ENCODE peak calls at places on chromosomes 1 and 21, in ten cellular contexts. A, L, T, K, D, S, E, W, C and F are unnamed samples.

GRCh38 chr1:207752456-207753132 is 740 bp downstream of the CD46 start:
- DNase-seq in T (peak), A (no peak), E (no peak), K (peak), C (peak), S (no peak), D (peak), W (no peak), L (peak), F (peak)

GRCh38 chr1:20551945-20552727 is at the start of gene FAM43B:
- DNase-seq in W (no peak), S (no peak), C (peak), E (no peak), T (peak), K (peak), L (no peak), D (peak), A (no peak), F (no peak)

GRCh38 chr1:99771522-99771921 is 5.1 kb upstream of the FRRS1 start:
- DNase-seq in L (no peak), A (no peak), W (no peak), C (no peak), E (no peak), T (no peak), K (no peak), D (no peak), S (no peak), F (no peak)

GRCh38 chr1:15354580-15354965 is 55.1 kb upstream of the EFHD2 start:
- DNase-seq in K (no peak), D (no peak), A (peak), C (no peak), E (no peak), W (no peak), L (peak), S (no peak), T (no peak), F (no peak)

GRCh38 chr1:5990913-5991783 is 1.1 kb downstream of the NPHP4 start:
- DNase-seq in D (peak), S (no peak), E (no peak), L (peak), K (peak), C (peak), A (peak), W (no peak), T (peak), F (no peak)

GRCh38 chr1:181113061-181113695 is 24.7 kb downstream of the IER5 start:
- DNase-seq in C (no peak), T (no peak), S (no peak), D (no peak), L (peak), W (no peak), K (no peak), E (no peak), A (peak), F (peak)

GRCh38 chr1:174874337-174875053 is 125.3 kb upstream of the CACYBP start:
- DNase-seq in W (no peak), K (no peak), C (peak), S (no peak), L (no peak), D (no peak), E (no peak), A (no peak), T (peak), F (peak)

GRCh38 chr1:153343811-153344717 is 4.6 kb downstream of the PGLYRP4 start:
- DNase-seq in T (no peak), A (no peak), L (no peak), D (no peak), K (peak), W (no peak), S (no peak), C (no peak), E (peak), F (no peak)

GRCh38 chr1:14529436-14529835 is 69.0 kb upstream of the KAZN start:
- DNase-seq in W (no peak), K (no peak), E (no peak), S (no peak), C (no peak), A (no peak), L (no peak), T (no peak), D (no peak), F (no peak)

GRCh38 chr1:31497601-31498000 is 78.7 kb upstream of the TINAGL1 start:
- DNase-seq in S (no peak), W (no peak), T (no peak), D (no peak), C (no peak), E (no peak), L (peak), K (no peak), A (no peak), F (no peak)

GRCh38 chr1:214551052-214551435 is 358 bp downstream of the PTPN14 start:
- DNase-seq in S (peak), E (peak), C (peak), A (no peak), L (no peak), T (peak), W (no peak), D (peak), K (peak), F (peak)

GRCh38 chr1:46188295-46189030 is 9.8 kb downstream of the POMGNT1 start:
- DNase-seq in T (peak), K (no peak), L (no peak), E (no peak), C (peak), A (no peak), W (no peak), D (no peak), S (no peak), F (peak)

GRCh38 chr21:15732290-15732995 is 2.7 kb downstream of the USP25 start:
- DNase-seq in L (peak), T (peak), C (no peak), E (no peak), A (peak), W (peak), S (no peak), K (no peak), D (no peak), F (peak)

GRCh38 chr1:146036990-146037646 is 15.6 kb upstream of the HJV start:
- DNase-seq in E (peak), K (peak), T (peak), D (peak), W (peak), S (peak), A (peak), L (peak), C (peak), F (peak)

GRCh38 chr1:41862411-41863221 is 56.1 kb downstream of the HIVEP3 start:
- DNase-seq in A (peak), K (no peak), W (no peak), T (no peak), S (no peak), E (no peak), D (no peak), L (peak), C (no peak), F (no peak)

GRCh38 chr1:33960496-33960895 is 96.6 kb downstream of the HMGB4 start:
- DNase-seq in A (no peak), W (no peak), D (no peak), E (no peak), S (no peak), T (no peak), K (no peak), L (no peak), C (no peak), F (no peak)

GRCh38 chr1:201748331-201748730 is 80.6 kb upstream of the IPO9 start:
- DNase-seq in L (peak), K (no peak), D (no peak), E (no peak), S (no peak), C (no peak), A (peak), W (no peak), T (no peak), F (no peak)

GRCh38 chr1:54806931-54807611 is 5.9 kb upstream of the TTC22 start:
- DNase-seq in S (no peak), D (no peak), C (peak), A (no peak), T (peak), K (peak), E (peak), W (no peak), L (peak), F (peak)

GRCh38 chr1:184061396-184062003 is 10.0 kb downstream of the TSEN15 start:
- DNase-seq in D (no peak), T (no peak), S (no peak), K (no peak), L (peak), C (no peak), E (no peak), A (peak), W (no peak), F (no peak)

GRCh38 chr1:101365881-101366280 is 129.1 kb downstream of the S1PR1 start:
- DNase-seq in W (no peak), C (no peak), D (no peak), L (no peak), K (no peak), S (no peak), E (no peak), T (no peak), A (no peak), F (no peak)

GRCh38 chr1:166283600-166283999 is 116.8 kb upstream of the FAM78B start:
- DNase-seq in L (no peak), T (no peak), W (no peak), C (no peak), D (no peak), A (no peak), K (no peak), E (no peak), S (no peak), F (no peak)

GRCh38 chr21:17613242-17613676 is 558 bp upstream of the BTG3 start:
- DNase-seq in D (peak), K (peak), E (peak), L (no peak), S (peak), T (peak), C (peak), A (no peak), W (no peak), F (peak)

GRCh38 chr1:223639333-223639749 is 26.2 kb downstream of the CAPN8 start:
- DNase-seq in W (no peak), A (no peak), S (no peak), D (no peak), L (no peak), T (peak), E (no peak), K (no peak), C (no peak), F (peak)

GRCh38 chr1:30601316-30602085 is 121.9 kb downstream of the MATN1 start:
- DNase-seq in D (peak), S (no peak), A (no peak), L (no peak), W (no peak), C (no peak), T (no peak), E (peak), K (no peak), F (no peak)

GRCh38 chr1:184152502-184152901 is 101.0 kb downstream of the TSEN15 start:
- DNase-seq in C (peak), W (no peak), K (peak), L (peak), S (no peak), E (no peak), T (no peak), D (no peak), A (peak), F (peak)

GRCh38 chr1:43545321-43545685 is 14.6 kb downstream of the PTPRF start:
- DNase-seq in W (no peak), D (no peak), C (no peak), E (no peak), L (no peak), S (no peak), T (no peak), A (no peak), K (no peak), F (no peak)

GRCh38 chr1:170893655-170894297 is 41.6 kb upstream of the MROH9 start:
- DNase-seq in K (no peak), E (no peak), T (no peak), A (no peak), W (no peak), D (no peak), S (no peak), C (no peak), L (no peak), F (no peak)

GRCh38 chr1:156750932-156751723 is at the start of gene HDGF:
- DNase-seq in T (peak), K (peak), A (peak), E (peak), D (peak), C (peak), L (no peak), W (peak), S (peak), F (peak)

GRCh38 chr21:15063081-15063820 is 1.5 kb downstream of the NRIP1 start:
- DNase-seq in D (no peak), L (peak), C (no peak), T (no peak), K (no peak), A (peak), S (no peak), W (peak), E (no peak), F (peak)

GRCh38 chr1:107076846-107077245 is 20.4 kb downstream of the PRMT6 start:
- DNase-seq in E (no peak), L (peak), T (no peak), C (no peak), W (no peak), K (no peak), A (no peak), D (no peak), S (no peak), F (no peak)

GRCh38 chr1:226670062-226670461 is 69.0 kb downstream of the ITPKB start:
- DNase-seq in S (no peak), L (no peak), E (no peak), K (no peak), A (no peak), C (no peak), D (no peak), W (no peak), T (no peak), F (no peak)

GRCh38 chr1:40182956-40183710 is 21.9 kb downstream of the RLF start:
- DNase-seq in T (no peak), L (peak), A (peak), D (no peak), K (no peak), S (no peak), C (no peak), E (no peak), W (no peak), F (no peak)

GRCh38 chr1:245859510-245860114 is 647.5 kb downstream of the SMYD3 start:
- DNase-seq in C (no peak), S (no peak), K (no peak), T (no peak), L (peak), E (no peak), D (no peak), A (peak), W (no peak), F (peak)

GRCh38 chr21:41973861-41974751 is 20.3 kb upstream of the C2CD2 start:
- DNase-seq in C (no peak), A (no peak), T (no peak), L (peak), S (no peak), E (peak), K (peak), W (peak), D (no peak), F (peak)

GRCh38 chr1:82783025-82783424 is 982.3 kb downstream of the ADGRL2 start:
- DNase-seq in W (no peak), S (no peak), E (no peak), D (no peak), L (no peak), K (no peak), A (no peak), C (no peak), T (no peak), F (no peak)

GRCh38 chr1:59061876-59062275 is 235.0 kb upstream of the FGGY start:
- DNase-seq in C (peak), E (peak), S (peak), A (peak), D (no peak), W (no peak), K (peak), T (peak), L (peak), F (no peak)

GRCh38 chr1:205642679-205643307 is 11.0 kb upstream of the ELK4 start:
- DNase-seq in L (no peak), C (no peak), K (no peak), E (no peak), S (no peak), T (no peak), W (no peak), A (no peak), D (no peak), F (no peak)

GRCh38 chr1:112700290-112701226 is 6.4 kb downstream of the RHOC start:
- DNase-seq in C (peak), D (peak), E (peak), L (peak), A (peak), T (peak), W (no peak), K (peak), S (peak), F (peak)
- H3K4me3 ChIP-seq in C (no peak), D (no peak), E (peak), L (no peak), A (no peak), T (no peak), W (no peak), K (no peak), S (no peak), F (no peak)

GRCh38 chr1:68958957-68959356 is 462.1 kb upstream of the DEPDC1 start:
- DNase-seq in L (no peak), K (no peak), S (no peak), T (no peak), D (no peak), C (no peak), A (no peak), E (no peak), W (no peak), F (no peak)
- H3K4me3 ChIP-seq in L (no peak), K (no peak), S (no peak), T (no peak), D (no peak), C (no peak), A (no peak), E (no peak), W (no peak), F (no peak)

GRCh38 chr1:94246692-94247145 is 9.3 kb upstream of the ARHGAP29 start:
- DNase-seq in D (no peak), S (no peak), A (no peak), K (no peak), L (no peak), E (no peak), W (no peak), C (no peak), T (no peak), F (no peak)

GRCh38 chr1:94244816-94245215 is 7.4 kb upstream of the ARHGAP29 start:
- DNase-seq in W (no peak), K (no peak), T (no peak), S (no peak), E (no peak), A (no peak), D (no peak), L (no peak), C (no peak), F (no peak)

GRCh38 chr1:94247146-94248094 is 10.0 kb upstream of the ARHGAP29 start:
- DNase-seq in S (peak), W (no peak), K (peak), D (peak), T (peak), A (peak), L (peak), C (peak), E (peak), F (peak)

GRCh38 chr1:94243665-94244064 is 6.3 kb upstream of the ARHGAP29 start:
- DNase-seq in K (no peak), C (no peak), L (no peak), D (no peak), W (no peak), A (no peak), T (no peak), E (no peak), S (no peak), F (no peak)

GRCh38 chr1:94245747-94246438 is 8.5 kb upstream of the ARHGAP29 start:
- DNase-seq in K (no peak), A (no peak), S (no peak), E (no peak), T (no peak), L (peak), C (no peak), W (no peak), D (no peak), F (no peak)
- H3K4me3 ChIP-seq in K (no peak), A (no peak), S (peak), E (peak), T (no peak), L (no peak), C (no peak), W (no peak), D (peak), F (no peak)

DNA sequence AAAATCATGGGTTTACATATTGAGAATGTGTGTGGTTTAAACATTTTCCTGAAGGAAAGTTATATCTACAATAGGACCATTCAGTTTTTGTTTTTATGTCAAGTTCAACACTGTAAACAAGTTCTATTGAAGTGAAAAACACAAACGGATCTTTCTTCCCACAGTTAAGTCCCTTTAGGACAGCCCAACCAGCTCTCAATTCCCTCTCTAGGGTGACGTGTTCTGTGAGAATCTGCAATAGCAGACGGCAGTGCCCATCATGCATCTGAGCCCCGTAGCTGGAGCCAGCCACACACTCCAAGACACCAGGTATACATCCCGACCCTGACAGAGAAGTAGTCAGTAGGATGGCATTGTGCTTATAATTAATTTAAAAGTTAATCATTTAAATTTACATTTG is 26.3 kb upstream of the IVNS1ABP start:
- DNase-seq in D (no peak), A (no peak), E (no peak), K (no peak), L (no peak), C (no peak), T (no peak), S (no peak), W (no peak), F (no peak)
- H3K4me3 ChIP-seq in D (no peak), A (no peak), E (no peak), K (no peak), L (no peak), C (no peak), T (no peak), S (no peak), W (no peak), F (no peak)

GRCh38 chr1:65477414-65478378 is 57.2 kb downstream of the LEPR start:
- DNase-seq in A (no peak), K (no peak), L (no peak), D (no peak), T (no peak), W (no peak), S (no peak), C (no peak), E (no peak), F (no peak)
- H3K4me3 ChIP-seq in A (no peak), K (no peak), L (no peak), D (no peak), T (no peak), W (no peak), S (no peak), C (no peak), E (no peak), F (no peak)

DNA sequence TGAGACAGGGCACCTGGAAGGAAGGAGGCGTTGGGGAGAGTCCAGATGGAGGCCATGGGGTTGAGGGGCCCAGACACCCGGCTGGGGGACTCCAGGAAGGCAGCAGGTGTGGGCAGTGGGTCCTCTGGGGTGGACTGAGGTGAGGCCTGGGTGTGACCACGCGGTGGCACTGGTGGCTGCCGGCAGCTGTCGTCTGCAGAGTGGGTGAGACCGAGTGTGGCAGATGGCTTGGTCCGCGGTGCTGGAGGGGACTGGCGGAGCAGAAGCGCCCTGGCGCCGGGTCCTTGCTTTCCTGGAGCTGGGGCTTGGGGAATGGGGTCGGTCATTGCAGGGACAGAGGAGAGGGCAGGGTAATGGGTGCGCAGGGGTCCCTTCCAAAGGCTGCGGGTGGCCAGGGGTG is 12.5 kb downstream of the AGRN start:
- DNase-seq in T (peak), E (no peak), L (no peak), S (no peak), K (peak), D (no peak), C (peak), A (no peak), W (no peak), F (peak)
- H3K4me3 ChIP-seq in T (no peak), E (peak), L (no peak), S (peak), K (no peak), D (peak), C (peak), A (no peak), W (no peak), F (no peak)

GRCh38 chr1:2830761-2831425 is 29.4 kb upstream of the TTC34 start:
- DNase-seq in C (no peak), T (no peak), D (no peak), L (no peak), S (no peak), W (no peak), E (no peak), A (no peak), K (no peak), F (no peak)
- H3K4me3 ChIP-seq in C (no peak), T (no peak), D (no peak), L (no peak), S (no peak), W (no peak), E (no peak), A (no peak), K (no peak), F (no peak)

DNA sequence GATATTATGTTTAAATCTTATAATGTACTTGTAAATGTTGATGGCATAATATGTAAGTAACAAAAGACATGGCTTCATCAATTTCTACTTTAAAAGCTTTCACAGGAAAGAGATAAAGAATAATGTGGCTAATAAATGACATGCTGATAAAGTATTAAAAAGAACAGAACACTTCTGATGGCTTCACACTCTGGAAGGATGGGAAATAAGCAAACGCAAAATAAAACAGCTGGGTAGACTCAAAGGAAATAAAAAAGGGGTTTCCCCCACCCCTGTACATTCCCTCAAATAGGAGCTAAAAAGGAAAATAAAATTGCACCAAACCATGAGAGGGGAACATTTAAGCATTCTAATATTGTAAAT is 27.1 kb upstream of the DYRK1A start:
- DNase-seq in A (no peak), T (no peak), K (no peak), W (no peak), C (no peak), D (no peak), E (no peak), S (no peak), L (no peak), F (no peak)
- H3K4me3 ChIP-seq in A (no peak), T (no peak), K (no peak), W (no peak), C (no peak), D (peak), E (no peak), S (no peak), L (no peak), F (no peak)